ENCODE peak calls at places on chromosomes 13 and 19, in four cellular contexts. One of them, this sample, is unnamed.
A peak's percentile ranks its signal among the peaks of the same experiment; 100 is the strongest.

GRCh38 chr13:98972627-98973026 is 5.2 kb downstream of the DOCK9 start:
- DNase-seq in PC-3: peak; percentile 78
- DNase-seq in fibroblast of pulmonary artery: peak; percentile 62
- DNase-seq in dorsolateral prefrontal cortex: no peak
- DNase-seq in this sample: peak; percentile 57

GRCh38 chr19:2624537-2625091 is 77.9 kb downstream of the GNG7 start:
- DNase-seq in PC-3: no peak
- DNase-seq in fibroblast of pulmonary artery: no peak
- DNase-seq in dorsolateral prefrontal cortex: no peak
- DNase-seq in this sample: no peak

GRCh38 chr19:18698321-18699167 is 15.1 kb downstream of the CRTC1 start:
- DNase-seq in PC-3: peak; percentile 30
- DNase-seq in fibroblast of pulmonary artery: no peak
- DNase-seq in dorsolateral prefrontal cortex: no peak
- DNase-seq in this sample: no peak

GRCh38 chr13:45860240-45860639 is 8.7 kb upstream of the SIAH3 start:
- DNase-seq in PC-3: no peak
- DNase-seq in fibroblast of pulmonary artery: no peak
- DNase-seq in dorsolateral prefrontal cortex: no peak
- DNase-seq in this sample: no peak

GRCh38 chr13:66969291-66969690 is 260.8 kb downstream of the PCDH9 start:
- DNase-seq in PC-3: no peak
- DNase-seq in fibroblast of pulmonary artery: no peak
- DNase-seq in dorsolateral prefrontal cortex: no peak
- DNase-seq in this sample: no peak

GRCh38 chr13:82675024-82675423 is 1207.2 kb downstream of the SLITRK1 start:
- DNase-seq in PC-3: no peak
- DNase-seq in fibroblast of pulmonary artery: no peak
- DNase-seq in dorsolateral prefrontal cortex: no peak
- DNase-seq in this sample: no peak

GRCh38 chr13:112963641-112964040 is 5.4 kb upstream of the MCF2L start:
- DNase-seq in PC-3: no peak
- DNase-seq in fibroblast of pulmonary artery: no peak
- DNase-seq in dorsolateral prefrontal cortex: peak; percentile 28
- DNase-seq in this sample: no peak

GRCh38 chr19:40962460-40962961 is 28.6 kb upstream of the CYP2B6 start:
- DNase-seq in PC-3: peak; percentile 92
- DNase-seq in fibroblast of pulmonary artery: peak; percentile 27
- DNase-seq in dorsolateral prefrontal cortex: no peak
- DNase-seq in this sample: no peak

GRCh38 chr19:47152205-47152604 is 21.6 kb downstream of the SAE1 start:
- DNase-seq in PC-3: no peak
- DNase-seq in fibroblast of pulmonary artery: no peak
- DNase-seq in dorsolateral prefrontal cortex: no peak
- DNase-seq in this sample: no peak

GRCh38 chr13:105519766-105520165 is 1015.7 kb downstream of the EFNB2 start:
- DNase-seq in PC-3: no peak
- DNase-seq in fibroblast of pulmonary artery: no peak
- DNase-seq in dorsolateral prefrontal cortex: no peak
- DNase-seq in this sample: no peak

GRCh38 chr13:42685762-42686560 is 95.4 kb upstream of the FAM216B start:
- DNase-seq in PC-3: no peak
- DNase-seq in fibroblast of pulmonary artery: peak; percentile 12
- DNase-seq in dorsolateral prefrontal cortex: no peak
- DNase-seq in this sample: no peak

GRCh38 chr13:42420304-42420703 is 148.4 kb downstream of the AKAP11 start:
- DNase-seq in PC-3: no peak
- DNase-seq in fibroblast of pulmonary artery: no peak
- DNase-seq in dorsolateral prefrontal cortex: no peak
- DNase-seq in this sample: no peak

GRCh38 chr13:35994131-35994966 is 136.8 kb downstream of the DCLK1 start:
- DNase-seq in PC-3: peak; percentile 33
- DNase-seq in fibroblast of pulmonary artery: peak; percentile 96
- DNase-seq in dorsolateral prefrontal cortex: no peak
- DNase-seq in this sample: peak; percentile 66

GRCh38 chr13:20160346-20161274 is at the start of gene GJA3:
- DNase-seq in PC-3: peak; percentile 48
- DNase-seq in fibroblast of pulmonary artery: peak; percentile 19
- DNase-seq in dorsolateral prefrontal cortex: no peak
- DNase-seq in this sample: peak; percentile 73

GRCh38 chr13:100454876-100455275 is 133.7 kb downstream of the GGACT start:
- DNase-seq in PC-3: peak; percentile 77
- DNase-seq in fibroblast of pulmonary artery: peak; percentile 57
- DNase-seq in dorsolateral prefrontal cortex: no peak
- DNase-seq in this sample: peak; percentile 86

GRCh38 chr13:23749288-23749880 is 139.8 kb downstream of the MIPEP start:
- DNase-seq in PC-3: no peak
- DNase-seq in fibroblast of pulmonary artery: no peak
- DNase-seq in dorsolateral prefrontal cortex: no peak
- DNase-seq in this sample: no peak

GRCh38 chr13:113638806-113639205 is 19.2 kb downstream of the ATP4B start:
- DNase-seq in PC-3: no peak
- DNase-seq in fibroblast of pulmonary artery: no peak
- DNase-seq in dorsolateral prefrontal cortex: peak; percentile 17
- DNase-seq in this sample: no peak

GRCh38 chr19:4879041-4879440 is 11.6 kb upstream of the PLIN3 start:
- DNase-seq in PC-3: no peak
- DNase-seq in fibroblast of pulmonary artery: no peak
- DNase-seq in dorsolateral prefrontal cortex: no peak
- DNase-seq in this sample: no peak

GRCh38 chr13:23822252-23822824 is 66.9 kb downstream of the MIPEP start:
- DNase-seq in PC-3: no peak
- DNase-seq in fibroblast of pulmonary artery: no peak
- DNase-seq in dorsolateral prefrontal cortex: no peak
- DNase-seq in this sample: peak; percentile 53

GRCh38 chr19:36330226-36330625 is 48.8 kb downstream of the ZFP14 start:
- DNase-seq in PC-3: no peak
- DNase-seq in fibroblast of pulmonary artery: no peak
- DNase-seq in dorsolateral prefrontal cortex: no peak
- DNase-seq in this sample: no peak

GRCh38 chr13:102291587-102292218 is 110.1 kb downstream of the FGF14 start:
- DNase-seq in PC-3: no peak
- DNase-seq in fibroblast of pulmonary artery: peak; percentile 1
- DNase-seq in dorsolateral prefrontal cortex: no peak
- DNase-seq in this sample: peak; percentile 10

GRCh38 chr19:19447536-19448237 is 42.2 kb downstream of the GATAD2A start:
- DNase-seq in PC-3: no peak
- DNase-seq in fibroblast of pulmonary artery: no peak
- DNase-seq in dorsolateral prefrontal cortex: no peak
- DNase-seq in this sample: no peak

GRCh38 chr19:50460161-50460765 is 16.0 kb upstream of the EMC10 start:
- DNase-seq in PC-3: peak; percentile 59
- DNase-seq in fibroblast of pulmonary artery: peak; percentile 30
- DNase-seq in dorsolateral prefrontal cortex: no peak
- DNase-seq in this sample: no peak

GRCh38 chr19:44151491-44151890 is 10.1 kb downstream of the ZNF234 start:
- DNase-seq in PC-3: no peak
- DNase-seq in fibroblast of pulmonary artery: no peak
- DNase-seq in dorsolateral prefrontal cortex: no peak
- DNase-seq in this sample: no peak

GRCh38 chr13:61277088-61277487 is 138.6 kb downstream of the PCDH20 start:
- DNase-seq in PC-3: no peak
- DNase-seq in fibroblast of pulmonary artery: no peak
- DNase-seq in dorsolateral prefrontal cortex: no peak
- DNase-seq in this sample: no peak

GRCh38 chr19:39307233-39307821 is 11.1 kb downstream of the IFNL1 start:
- DNase-seq in PC-3: no peak
- DNase-seq in fibroblast of pulmonary artery: no peak
- DNase-seq in dorsolateral prefrontal cortex: no peak
- DNase-seq in this sample: peak; percentile 36

GRCh38 chr19:54209748-54210494 is 9.3 kb downstream of the RPS9 start:
- DNase-seq in PC-3: peak; percentile 99
- DNase-seq in fibroblast of pulmonary artery: peak; percentile 98
- DNase-seq in dorsolateral prefrontal cortex: peak; percentile 75
- DNase-seq in this sample: peak; percentile 96

GRCh38 chr19:33096005-33096404 is 15.0 kb downstream of the GPATCH1 start:
- DNase-seq in PC-3: no peak
- DNase-seq in fibroblast of pulmonary artery: no peak
- DNase-seq in dorsolateral prefrontal cortex: no peak
- DNase-seq in this sample: peak; percentile 83

GRCh38 chr19:48568345-48568886 is 16.4 kb downstream of the SULT2B1 start:
- DNase-seq in PC-3: peak; percentile 83
- DNase-seq in fibroblast of pulmonary artery: peak; percentile 87
- DNase-seq in dorsolateral prefrontal cortex: peak; percentile 66
- DNase-seq in this sample: peak; percentile 86

GRCh38 chr13:26605845-26606244 is 48.4 kb downstream of the WASF3 start:
- DNase-seq in PC-3: peak; percentile 22
- DNase-seq in fibroblast of pulmonary artery: no peak
- DNase-seq in dorsolateral prefrontal cortex: no peak
- DNase-seq in this sample: no peak
- TF ChIP-seq CTCF in PC-3: peak; percentile 50
- TF ChIP-seq CTCF in fibroblast of pulmonary artery: peak; percentile 8
- TF ChIP-seq CTCF in dorsolateral prefrontal cortex: no peak
- TF ChIP-seq CTCF in this sample: no peak

DNA sequence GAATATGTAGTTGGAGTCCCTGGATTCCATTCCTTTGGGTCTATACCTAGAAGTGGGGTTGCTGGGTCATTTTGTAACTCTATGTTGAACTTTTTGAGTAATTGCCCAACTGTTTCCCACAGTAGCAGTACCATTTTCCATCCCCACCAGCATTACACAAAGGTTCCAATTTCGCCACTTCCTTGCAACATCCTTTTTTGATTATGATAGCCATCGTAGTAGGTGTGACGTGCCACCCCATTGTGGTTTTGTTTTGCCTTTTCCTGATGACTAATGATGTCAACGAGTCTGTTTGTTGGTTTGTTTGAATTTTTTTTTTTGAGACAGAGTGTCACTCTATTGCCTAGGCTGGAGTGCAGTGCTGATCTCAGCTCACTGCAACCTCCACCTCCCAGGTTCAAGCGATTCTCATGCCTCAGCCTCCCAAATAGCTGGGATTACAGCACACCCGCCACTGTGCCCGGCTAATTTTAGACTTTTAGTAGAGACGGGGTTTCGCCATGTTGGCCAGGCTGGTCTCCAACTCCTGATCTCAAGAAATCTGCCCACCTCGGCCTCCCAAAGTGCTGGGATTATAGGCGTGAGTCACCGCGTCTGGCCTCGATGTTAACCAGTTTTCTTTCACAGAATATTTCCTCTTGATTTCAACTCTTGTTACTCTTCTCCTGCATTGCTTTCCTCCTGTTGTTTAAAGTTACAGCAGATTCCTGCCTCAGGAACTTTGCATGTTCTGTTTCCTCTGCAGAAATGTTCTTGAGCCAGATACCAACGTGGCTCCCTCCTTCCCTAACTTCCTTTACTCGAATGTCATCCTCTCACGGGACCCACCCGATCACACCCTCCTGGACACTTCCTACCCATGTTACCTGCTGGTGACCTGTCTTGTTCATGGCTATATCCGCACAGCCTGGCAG is 3.6 kb upstream of the PEX11G start:
- DNase-seq in PC-3: no peak
- DNase-seq in fibroblast of pulmonary artery: peak; percentile 82
- DNase-seq in dorsolateral prefrontal cortex: no peak
- DNase-seq in this sample: peak; percentile 74
- H3K4me3 ChIP-seq in PC-3: no peak overlapping the region
- H3K4me3 ChIP-seq in fibroblast of pulmonary artery: no peak overlapping the region
- H3K4me3 ChIP-seq in dorsolateral prefrontal cortex: no peak overlapping the region
- H3K4me3 ChIP-seq in this sample: no peak overlapping the region

DNA sequence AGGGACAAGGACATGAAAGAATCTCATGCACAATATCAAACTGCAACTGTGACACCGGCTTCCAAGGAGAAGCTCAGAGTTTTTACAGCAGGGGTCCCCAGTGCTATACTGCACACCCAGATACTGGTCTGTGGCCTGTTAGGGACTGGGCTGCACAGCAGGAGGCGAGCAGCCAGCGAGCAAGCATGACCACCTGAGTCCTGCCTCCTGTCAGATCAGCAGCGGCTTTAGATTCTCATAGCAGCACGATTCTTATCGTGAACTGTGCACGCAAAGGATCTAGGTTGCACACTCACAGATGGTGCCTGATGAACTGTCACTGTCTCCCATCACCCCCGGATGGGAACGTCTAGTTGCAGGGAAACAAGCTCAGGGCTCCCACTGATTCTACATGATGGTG is 13.1 kb upstream of the CD22 start:
- DNase-seq in PC-3: no peak
- DNase-seq in fibroblast of pulmonary artery: no peak
- DNase-seq in dorsolateral prefrontal cortex: no peak
- DNase-seq in this sample: no peak
- TF ChIP-seq CTCF in PC-3: no peak
- TF ChIP-seq CTCF in fibroblast of pulmonary artery: no peak
- TF ChIP-seq CTCF in dorsolateral prefrontal cortex: no peak
- TF ChIP-seq CTCF in this sample: no peak

DNA sequence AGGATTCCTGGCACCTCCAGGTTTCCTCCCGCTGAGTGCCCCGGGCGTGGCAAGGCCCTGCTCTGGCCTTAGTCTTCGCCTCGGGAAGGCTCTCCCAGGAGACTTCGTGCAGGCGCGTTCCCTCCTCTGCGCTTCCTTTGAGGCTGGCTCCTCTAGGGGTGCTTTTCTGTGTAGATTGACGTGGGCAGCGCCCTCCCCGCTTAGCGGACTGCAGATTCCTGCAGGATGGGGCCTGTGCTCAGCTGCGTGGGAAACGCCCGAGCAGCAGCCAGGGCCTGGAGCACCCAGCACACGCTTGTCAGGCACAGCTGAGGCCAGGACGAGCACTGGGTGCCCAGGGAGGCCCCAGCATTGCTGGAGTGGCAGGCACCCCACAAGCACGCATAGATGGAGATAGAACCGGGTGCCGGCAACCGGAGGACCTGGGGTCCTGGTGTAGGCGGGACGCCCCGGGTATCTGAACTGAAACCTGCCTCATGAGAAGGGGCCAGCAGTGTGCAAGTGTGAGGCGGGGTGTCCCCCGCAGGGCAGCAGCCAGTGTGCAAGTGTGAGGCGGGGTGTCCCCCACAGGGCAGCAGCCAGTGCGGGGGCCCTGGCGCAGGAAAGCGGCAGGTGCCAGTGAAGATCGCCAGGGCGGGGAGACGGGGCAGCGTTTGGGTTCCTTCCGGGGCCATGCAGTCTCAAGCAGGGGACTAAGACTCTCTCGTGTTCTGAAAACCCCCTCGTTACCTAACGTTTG is 3.4 kb downstream of the NDUFS7 start:
- DNase-seq in PC-3: no peak
- DNase-seq in fibroblast of pulmonary artery: no peak
- DNase-seq in dorsolateral prefrontal cortex: no peak
- DNase-seq in this sample: no peak
- H3K4me3 ChIP-seq in PC-3: no peak overlapping the region
- H3K4me3 ChIP-seq in fibroblast of pulmonary artery: no peak overlapping the region
- H3K4me3 ChIP-seq in dorsolateral prefrontal cortex: peak overlapping the region; percentile 58
- H3K4me3 ChIP-seq in this sample: no peak overlapping the region

This sample was measured in epithelial cell of esophagus.